ENCODE peak calls at places on chromosome 10, in ten cellular contexts. One of them, this sample, is unnamed.

GRCh38 chr10:6647811-6648526 is 67.9 kb upstream of the PRKCQ start:
- DNase-seq in WERI-Rb-1: no peak
- DNase-seq in adrenal gland: peak; percentile 32
- DNase-seq in endothelial cell of umbilical vein: peak; percentile 15
- DNase-seq in retinal pigment epithelial cell: no peak
- DNase-seq in cardiac muscle cell: peak; percentile 75
- DNase-seq in prostate gland: no peak
- DNase-seq in cardiac fibroblast: no peak
- DNase-seq in HepG2: peak; percentile 36
- DNase-seq in AG09309: no peak
- DNase-seq in this sample: peak; percentile 17

GRCh38 chr10:123146013-123146891 is 1.7 kb upstream of the HMX2 start:
- DNase-seq in WERI-Rb-1: peak; percentile 37
- DNase-seq in adrenal gland: no peak
- DNase-seq in endothelial cell of umbilical vein: no peak
- DNase-seq in retinal pigment epithelial cell: no peak
- DNase-seq in cardiac muscle cell: no peak
- DNase-seq in prostate gland: no peak
- DNase-seq in cardiac fibroblast: no peak
- DNase-seq in HepG2: no peak
- DNase-seq in AG09309: no peak
- DNase-seq in this sample: no peak

GRCh38 chr10:71074176-71074755 is 138.1 kb upstream of the UNC5B start:
- DNase-seq in WERI-Rb-1: peak; percentile 6
- DNase-seq in adrenal gland: no peak
- DNase-seq in endothelial cell of umbilical vein: no peak
- DNase-seq in retinal pigment epithelial cell: no peak
- DNase-seq in cardiac muscle cell: no peak
- DNase-seq in prostate gland: no peak
- DNase-seq in cardiac fibroblast: no peak
- DNase-seq in HepG2: no peak
- DNase-seq in AG09309: no peak
- DNase-seq in this sample: no peak

GRCh38 chr10:72322030-72322279 is 32.8 kb downstream of the DNAJB12 start:
- DNase-seq in WERI-Rb-1: no peak
- DNase-seq in adrenal gland: no peak
- DNase-seq in endothelial cell of umbilical vein: no peak
- DNase-seq in retinal pigment epithelial cell: no peak
- DNase-seq in cardiac muscle cell: no peak
- DNase-seq in prostate gland: no peak
- DNase-seq in cardiac fibroblast: no peak
- DNase-seq in HepG2: no peak
- DNase-seq in AG09309: no peak
- DNase-seq in this sample: no peak

GRCh38 chr10:132526676-132527075 is 10.9 kb upstream of the INPP5A start:
- DNase-seq in WERI-Rb-1: no peak
- DNase-seq in adrenal gland: no peak
- DNase-seq in endothelial cell of umbilical vein: no peak
- DNase-seq in retinal pigment epithelial cell: no peak
- DNase-seq in cardiac muscle cell: no peak
- DNase-seq in prostate gland: no peak
- DNase-seq in cardiac fibroblast: peak; percentile 59
- DNase-seq in HepG2: no peak
- DNase-seq in AG09309: peak; percentile 82
- DNase-seq in this sample: peak; percentile 52

GRCh38 chr10:71218046-71218832 is 5.9 kb downstream of the UNC5B start:
- DNase-seq in WERI-Rb-1: no peak
- DNase-seq in adrenal gland: no peak
- DNase-seq in endothelial cell of umbilical vein: peak; percentile 54
- DNase-seq in retinal pigment epithelial cell: no peak
- DNase-seq in cardiac muscle cell: no peak
- DNase-seq in prostate gland: no peak
- DNase-seq in cardiac fibroblast: peak; percentile 72
- DNase-seq in HepG2: peak; percentile 20
- DNase-seq in AG09309: no peak
- DNase-seq in this sample: no peak

GRCh38 chr10:94489976-94490788 is 55.4 kb upstream of the HELLS start:
- DNase-seq in WERI-Rb-1: no peak
- DNase-seq in adrenal gland: no peak
- DNase-seq in endothelial cell of umbilical vein: no peak
- DNase-seq in retinal pigment epithelial cell: no peak
- DNase-seq in cardiac muscle cell: no peak
- DNase-seq in prostate gland: no peak
- DNase-seq in cardiac fibroblast: no peak
- DNase-seq in HepG2: no peak
- DNase-seq in AG09309: no peak
- DNase-seq in this sample: peak; percentile 7

GRCh38 chr10:79816-80215 is 30.7 kb upstream of the TUBB8 start:
- DNase-seq in WERI-Rb-1: no peak
- DNase-seq in adrenal gland: no peak
- DNase-seq in endothelial cell of umbilical vein: no peak
- DNase-seq in retinal pigment epithelial cell: no peak
- DNase-seq in cardiac muscle cell: no peak
- DNase-seq in prostate gland: no peak
- DNase-seq in cardiac fibroblast: no peak
- DNase-seq in HepG2: no peak
- DNase-seq in AG09309: no peak
- DNase-seq in this sample: no peak

GRCh38 chr10:56346845-56347415 is 14.1 kb downstream of the ZWINT start:
- DNase-seq in WERI-Rb-1: no peak
- DNase-seq in adrenal gland: no peak
- DNase-seq in endothelial cell of umbilical vein: peak; percentile 18
- DNase-seq in retinal pigment epithelial cell: no peak
- DNase-seq in cardiac muscle cell: no peak
- DNase-seq in prostate gland: no peak
- DNase-seq in cardiac fibroblast: peak; percentile 24
- DNase-seq in HepG2: no peak
- DNase-seq in AG09309: no peak
- DNase-seq in this sample: no peak

GRCh38 chr10:78149193-78149592 is 115.5 kb downstream of the RPS24 start:
- DNase-seq in WERI-Rb-1: no peak
- DNase-seq in adrenal gland: no peak
- DNase-seq in endothelial cell of umbilical vein: no peak
- DNase-seq in retinal pigment epithelial cell: no peak
- DNase-seq in cardiac muscle cell: no peak
- DNase-seq in prostate gland: no peak
- DNase-seq in cardiac fibroblast: peak; percentile 28
- DNase-seq in HepG2: no peak
- DNase-seq in AG09309: no peak
- DNase-seq in this sample: peak; percentile 11

GRCh38 chr10:70672165-70672992 is at the start of gene ADAMTS14:
- DNase-seq in WERI-Rb-1: peak; percentile 58
- DNase-seq in adrenal gland: peak; percentile 34
- DNase-seq in endothelial cell of umbilical vein: no peak
- DNase-seq in retinal pigment epithelial cell: no peak
- DNase-seq in cardiac muscle cell: peak; percentile 76
- DNase-seq in prostate gland: no peak
- DNase-seq in cardiac fibroblast: peak; percentile 47
- DNase-seq in HepG2: no peak
- DNase-seq in AG09309: no peak
- DNase-seq in this sample: peak; percentile 36

GRCh38 chr10:20473361-20473760 is 423.8 kb downstream of the NEBL start:
- DNase-seq in WERI-Rb-1: no peak
- DNase-seq in adrenal gland: no peak
- DNase-seq in endothelial cell of umbilical vein: no peak
- DNase-seq in retinal pigment epithelial cell: no peak
- DNase-seq in cardiac muscle cell: no peak
- DNase-seq in prostate gland: no peak
- DNase-seq in cardiac fibroblast: peak; percentile 7
- DNase-seq in HepG2: no peak
- DNase-seq in AG09309: no peak
- DNase-seq in this sample: peak; percentile 66

GRCh38 chr10:23994459-23995046 is 214.4 kb upstream of the KIAA1217 start:
- DNase-seq in WERI-Rb-1: peak; percentile 47
- DNase-seq in adrenal gland: peak; percentile 82
- DNase-seq in endothelial cell of umbilical vein: peak; percentile 4
- DNase-seq in retinal pigment epithelial cell: no peak
- DNase-seq in cardiac muscle cell: peak; percentile 78
- DNase-seq in prostate gland: peak; percentile 75
- DNase-seq in cardiac fibroblast: peak; percentile 71
- DNase-seq in HepG2: peak; percentile 46
- DNase-seq in AG09309: peak; percentile 14
- DNase-seq in this sample: peak; percentile 77

GRCh38 chr10:126013489-126014281 is 117.3 kb downstream of the FANK1 start:
- DNase-seq in WERI-Rb-1: no peak
- DNase-seq in adrenal gland: no peak
- DNase-seq in endothelial cell of umbilical vein: peak; percentile 54
- DNase-seq in retinal pigment epithelial cell: no peak
- DNase-seq in cardiac muscle cell: peak; percentile 1
- DNase-seq in prostate gland: no peak
- DNase-seq in cardiac fibroblast: peak; percentile 68
- DNase-seq in HepG2: no peak
- DNase-seq in AG09309: peak; percentile 39
- DNase-seq in this sample: peak; percentile 80
- TF ChIP-seq CTCF in WERI-Rb-1: peak; percentile 40
- TF ChIP-seq CTCF in adrenal gland: no peak
- TF ChIP-seq CTCF in endothelial cell of umbilical vein: no peak
- TF ChIP-seq CTCF in retinal pigment epithelial cell: no peak
- TF ChIP-seq CTCF in cardiac muscle cell: peak; percentile 8
- TF ChIP-seq CTCF in prostate gland: no peak
- TF ChIP-seq CTCF in cardiac fibroblast: no peak
- TF ChIP-seq CTCF in HepG2: peak; percentile 65
- TF ChIP-seq CTCF in AG09309: no peak
- TF ChIP-seq CTCF in this sample: no peak

GRCh38 chr10:43778571-43778970 is 129.9 kb upstream of the ZNF32 start:
- DNase-seq in WERI-Rb-1: no peak
- DNase-seq in adrenal gland: no peak
- DNase-seq in endothelial cell of umbilical vein: no peak
- DNase-seq in retinal pigment epithelial cell: no peak
- DNase-seq in cardiac muscle cell: no peak
- DNase-seq in prostate gland: no peak
- DNase-seq in cardiac fibroblast: no peak
- DNase-seq in HepG2: no peak
- DNase-seq in AG09309: no peak
- DNase-seq in this sample: no peak

GRCh38 chr10:43781480-43782361 is 133.0 kb upstream of the ZNF32 start:
- DNase-seq in WERI-Rb-1: no peak
- DNase-seq in adrenal gland: no peak
- DNase-seq in endothelial cell of umbilical vein: no peak
- DNase-seq in retinal pigment epithelial cell: no peak
- DNase-seq in cardiac muscle cell: no peak
- DNase-seq in prostate gland: no peak
- DNase-seq in cardiac fibroblast: no peak
- DNase-seq in HepG2: peak; percentile 6
- DNase-seq in AG09309: no peak
- DNase-seq in this sample: no peak

GRCh38 chr10:43785252-43785651 is 136.6 kb upstream of the ZNF32 start:
- DNase-seq in WERI-Rb-1: no peak
- DNase-seq in adrenal gland: no peak
- DNase-seq in endothelial cell of umbilical vein: peak; percentile 21
- DNase-seq in retinal pigment epithelial cell: no peak
- DNase-seq in cardiac muscle cell: no peak
- DNase-seq in prostate gland: no peak
- DNase-seq in cardiac fibroblast: peak; percentile 25
- DNase-seq in HepG2: peak; percentile 21
- DNase-seq in AG09309: no peak
- DNase-seq in this sample: peak; percentile 38

GRCh38 chr10:43782814-43783213 is 134.1 kb upstream of the ZNF32 start:
- DNase-seq in WERI-Rb-1: no peak
- DNase-seq in adrenal gland: no peak
- DNase-seq in endothelial cell of umbilical vein: no peak
- DNase-seq in retinal pigment epithelial cell: no peak
- DNase-seq in cardiac muscle cell: no peak
- DNase-seq in prostate gland: no peak
- DNase-seq in cardiac fibroblast: no peak
- DNase-seq in HepG2: no peak
- DNase-seq in AG09309: no peak
- DNase-seq in this sample: no peak
- H3K4me3 ChIP-seq in WERI-Rb-1: no peak overlapping the region
- H3K4me3 ChIP-seq in adrenal gland: no peak overlapping the region
- H3K4me3 ChIP-seq in endothelial cell of umbilical vein: no peak overlapping the region
- H3K4me3 ChIP-seq in retinal pigment epithelial cell: no peak overlapping the region
- H3K4me3 ChIP-seq in cardiac muscle cell: no peak overlapping the region
- H3K4me3 ChIP-seq in prostate gland: no peak overlapping the region
- H3K4me3 ChIP-seq in cardiac fibroblast: no peak overlapping the region
- H3K4me3 ChIP-seq in HepG2: no peak overlapping the region
- H3K4me3 ChIP-seq in AG09309: no peak overlapping the region
- H3K4me3 ChIP-seq in this sample: no peak overlapping the region

DNA sequence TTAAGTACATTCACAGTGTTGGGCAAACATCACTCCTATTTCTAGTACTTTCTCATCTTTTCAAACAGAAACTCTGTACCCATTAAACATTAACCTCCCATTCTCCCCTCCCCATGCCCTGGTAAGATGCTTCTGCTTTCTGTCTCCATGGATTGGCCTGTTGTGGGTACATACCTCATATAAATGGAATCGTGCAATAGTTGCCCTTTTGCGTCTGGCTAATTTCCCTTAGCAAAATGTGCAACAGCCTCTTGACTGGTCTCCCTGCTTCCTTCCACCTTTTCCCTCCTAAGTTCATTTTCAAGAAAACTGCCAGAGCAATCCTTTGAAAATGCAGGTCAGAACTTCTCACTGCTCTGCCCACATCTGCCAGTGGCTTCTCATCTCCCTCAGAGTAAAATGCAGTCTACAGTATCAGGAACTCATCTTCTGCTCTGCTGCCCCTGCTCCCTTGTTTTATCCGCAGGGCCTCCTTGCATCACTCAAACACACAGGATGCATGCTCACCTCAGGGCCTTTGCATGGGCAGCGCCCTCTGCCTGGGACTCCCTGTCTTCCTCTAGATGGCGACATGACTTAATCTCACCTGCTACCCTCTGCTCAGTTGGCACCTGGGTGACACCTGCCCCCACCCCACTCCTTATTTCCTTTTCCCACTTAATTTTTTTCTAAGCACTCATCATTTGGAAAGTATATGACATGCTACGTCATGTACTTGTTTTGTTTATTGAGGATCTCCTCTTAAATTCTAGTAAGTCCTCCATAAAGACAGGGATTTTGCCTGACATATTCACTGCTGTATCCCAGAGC is 44.3 kb upstream of the ECHDC3 start:
- DNase-seq in WERI-Rb-1: no peak
- DNase-seq in adrenal gland: no peak
- DNase-seq in endothelial cell of umbilical vein: no peak
- DNase-seq in retinal pigment epithelial cell: no peak
- DNase-seq in cardiac muscle cell: no peak
- DNase-seq in prostate gland: no peak
- DNase-seq in cardiac fibroblast: no peak
- DNase-seq in HepG2: peak; percentile 78
- DNase-seq in AG09309: no peak
- DNase-seq in this sample: no peak
- TF ChIP-seq CTCF in WERI-Rb-1: no peak
- TF ChIP-seq CTCF in adrenal gland: no peak
- TF ChIP-seq CTCF in endothelial cell of umbilical vein: no peak
- TF ChIP-seq CTCF in retinal pigment epithelial cell: peak; percentile 9
- TF ChIP-seq CTCF in cardiac muscle cell: no peak
- TF ChIP-seq CTCF in prostate gland: no peak
- TF ChIP-seq CTCF in cardiac fibroblast: no peak
- TF ChIP-seq CTCF in HepG2: peak; percentile 77
- TF ChIP-seq CTCF in AG09309: no peak
- TF ChIP-seq CTCF in this sample: no peak

DNA sequence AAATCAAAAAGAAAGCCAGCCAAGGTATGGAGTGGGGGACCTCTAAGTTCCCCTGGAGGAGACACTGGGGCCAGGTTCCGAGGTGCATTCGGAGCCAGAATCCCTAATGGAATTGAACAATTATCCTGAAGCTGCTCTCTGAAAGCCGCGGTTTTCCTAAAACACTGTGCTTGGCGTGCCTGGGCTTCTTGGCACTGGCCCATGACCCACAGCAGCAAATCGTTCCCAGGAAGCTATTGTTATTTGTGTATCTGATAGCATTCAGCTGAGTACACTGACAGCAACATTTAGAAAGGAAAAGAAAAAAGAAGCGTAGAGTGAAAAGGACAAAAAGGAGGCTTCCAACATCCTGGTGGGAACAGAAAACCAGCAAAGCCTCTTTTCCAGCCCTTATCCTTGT is 339.8 kb downstream of the FRMD4A start:
- DNase-seq in WERI-Rb-1: no peak
- DNase-seq in adrenal gland: no peak
- DNase-seq in endothelial cell of umbilical vein: peak; percentile 69
- DNase-seq in retinal pigment epithelial cell: no peak
- DNase-seq in cardiac muscle cell: no peak
- DNase-seq in prostate gland: peak; percentile 17
- DNase-seq in cardiac fibroblast: peak; percentile 71
- DNase-seq in HepG2: no peak
- DNase-seq in AG09309: no peak
- DNase-seq in this sample: peak; percentile 42
- H3K4me3 ChIP-seq in WERI-Rb-1: no peak overlapping the region
- H3K4me3 ChIP-seq in adrenal gland: no peak overlapping the region
- H3K4me3 ChIP-seq in endothelial cell of umbilical vein: no peak overlapping the region
- H3K4me3 ChIP-seq in retinal pigment epithelial cell: no peak overlapping the region
- H3K4me3 ChIP-seq in cardiac muscle cell: no peak overlapping the region
- H3K4me3 ChIP-seq in prostate gland: no peak overlapping the region
- H3K4me3 ChIP-seq in cardiac fibroblast: peak overlapping the region; percentile 12
- H3K4me3 ChIP-seq in HepG2: no peak overlapping the region
- H3K4me3 ChIP-seq in AG09309: no peak overlapping the region
- H3K4me3 ChIP-seq in this sample: peak overlapping the region; percentile 20